ENCODE peak calls at places on chromosomes 12 and 14, in five cellular contexts. One of them, this sample, is unnamed.

GRCh38 chr14:91286530-91286937 is 42.0 kb upstream of the GPR68 start:
- DNase-seq in OCI-LY7: peak
- DNase-seq in NCI-H1436: peak
- DNase-seq in nephron progenitor cell: peak
- DNase-seq in neural crest cell: peak
- DNase-seq in this sample: peak

GRCh38 chr12:113697646-113698504 is 226.2 kb upstream of the LHX5 start:
- DNase-seq in OCI-LY7: no peak
- DNase-seq in NCI-H1436: no peak
- DNase-seq in nephron progenitor cell: no peak
- DNase-seq in neural crest cell: no peak
- DNase-seq in this sample: no peak

GRCh38 chr14:88993946-88994345 is 169.5 kb downstream of the TTC8 start:
- DNase-seq in OCI-LY7: no peak
- DNase-seq in NCI-H1436: no peak
- DNase-seq in nephron progenitor cell: no peak
- DNase-seq in neural crest cell: no peak
- DNase-seq in this sample: no peak

GRCh38 chr14:24690492-24690891 is 56.5 kb upstream of the GZMB start:
- DNase-seq in OCI-LY7: peak
- DNase-seq in NCI-H1436: no peak
- DNase-seq in nephron progenitor cell: no peak
- DNase-seq in neural crest cell: no peak
- DNase-seq in this sample: no peak

GRCh38 chr12:47902131-47902639 is 2.6 kb downstream of the VDR start:
- DNase-seq in OCI-LY7: no peak
- DNase-seq in NCI-H1436: no peak
- DNase-seq in nephron progenitor cell: no peak
- DNase-seq in neural crest cell: no peak
- DNase-seq in this sample: no peak

GRCh38 chr12:68521848-68522502 is 88.7 kb upstream of the RAP1B start:
- DNase-seq in OCI-LY7: no peak
- DNase-seq in NCI-H1436: no peak
- DNase-seq in nephron progenitor cell: no peak
- DNase-seq in neural crest cell: no peak
- DNase-seq in this sample: no peak

GRCh38 chr14:93894992-93895391 is 32.2 kb upstream of the FAM181A start:
- DNase-seq in OCI-LY7: no peak
- DNase-seq in NCI-H1436: no peak
- DNase-seq in nephron progenitor cell: no peak
- DNase-seq in neural crest cell: no peak
- DNase-seq in this sample: no peak

GRCh38 chr12:68877583-68877982 is 55.4 kb downstream of the CPM start:
- DNase-seq in OCI-LY7: no peak
- DNase-seq in NCI-H1436: no peak
- DNase-seq in nephron progenitor cell: no peak
- DNase-seq in neural crest cell: no peak
- DNase-seq in this sample: no peak

GRCh38 chr14:85573406-85573805 is 43.5 kb downstream of the FLRT2 start:
- DNase-seq in OCI-LY7: no peak
- DNase-seq in NCI-H1436: no peak
- DNase-seq in nephron progenitor cell: no peak
- DNase-seq in neural crest cell: no peak
- DNase-seq in this sample: no peak

GRCh38 chr12:93005928-93006654 is 77.0 kb upstream of the EEA1 start:
- DNase-seq in OCI-LY7: no peak
- DNase-seq in NCI-H1436: no peak
- DNase-seq in nephron progenitor cell: no peak
- DNase-seq in neural crest cell: no peak
- DNase-seq in this sample: no peak

GRCh38 chr14:71235865-71236264 is 328.6 kb downstream of the PCNX1 start:
- DNase-seq in OCI-LY7: no peak
- DNase-seq in NCI-H1436: peak
- DNase-seq in nephron progenitor cell: no peak
- DNase-seq in neural crest cell: no peak
- DNase-seq in this sample: no peak

GRCh38 chr12:6528539-6529235 is 5.6 kb upstream of the GAPDH start:
- DNase-seq in OCI-LY7: no peak
- DNase-seq in NCI-H1436: no peak
- DNase-seq in nephron progenitor cell: no peak
- DNase-seq in neural crest cell: no peak
- DNase-seq in this sample: no peak

GRCh38 chr12:42141981-42142606 is 2.6 kb downstream of the GXYLT1 start:
- DNase-seq in OCI-LY7: no peak
- DNase-seq in NCI-H1436: no peak
- DNase-seq in nephron progenitor cell: no peak
- DNase-seq in neural crest cell: no peak
- DNase-seq in this sample: no peak

GRCh38 chr12:92242917-92243316 is 97.3 kb upstream of the BTG1 start:
- DNase-seq in OCI-LY7: no peak
- DNase-seq in NCI-H1436: no peak
- DNase-seq in nephron progenitor cell: no peak
- DNase-seq in neural crest cell: no peak
- DNase-seq in this sample: no peak

GRCh38 chr12:106954462-106955376 is 988 bp upstream of the TMEM263 start:
- DNase-seq in OCI-LY7: no peak
- DNase-seq in NCI-H1436: no peak
- DNase-seq in nephron progenitor cell: peak
- DNase-seq in neural crest cell: peak
- DNase-seq in this sample: peak

GRCh38 chr12:55624056-55624455 is 12.6 kb upstream of the OR10P1 start:
- DNase-seq in OCI-LY7: no peak
- DNase-seq in NCI-H1436: no peak
- DNase-seq in nephron progenitor cell: no peak
- DNase-seq in neural crest cell: no peak
- DNase-seq in this sample: no peak

GRCh38 chr12:131872154-131873046 is 22.0 kb upstream of the ULK1 start:
- DNase-seq in OCI-LY7: no peak
- DNase-seq in NCI-H1436: no peak
- DNase-seq in nephron progenitor cell: no peak
- DNase-seq in neural crest cell: no peak
- DNase-seq in this sample: no peak

GRCh38 chr12:51549637-51550036 is 41.4 kb upstream of the SCN8A start:
- DNase-seq in OCI-LY7: no peak
- DNase-seq in NCI-H1436: peak
- DNase-seq in nephron progenitor cell: no peak
- DNase-seq in neural crest cell: no peak
- DNase-seq in this sample: no peak

GRCh38 chr12:58416211-58416610 is 474.8 kb downstream of the ATP23 start:
- DNase-seq in OCI-LY7: no peak
- DNase-seq in NCI-H1436: no peak
- DNase-seq in nephron progenitor cell: no peak
- DNase-seq in neural crest cell: no peak
- DNase-seq in this sample: no peak

GRCh38 chr12:131852551-131853299 is 24.5 kb downstream of the MMP17 start:
- DNase-seq in OCI-LY7: no peak
- DNase-seq in NCI-H1436: no peak
- DNase-seq in nephron progenitor cell: no peak
- DNase-seq in neural crest cell: no peak
- DNase-seq in this sample: no peak

GRCh38 chr12:81332054-81332453 is 254.2 kb downstream of the ACSS3 start:
- DNase-seq in OCI-LY7: no peak
- DNase-seq in NCI-H1436: no peak
- DNase-seq in nephron progenitor cell: no peak
- DNase-seq in neural crest cell: no peak
- DNase-seq in this sample: no peak

GRCh38 chr12:118463677-118464076 is 87.3 kb downstream of the SUDS3 start:
- DNase-seq in OCI-LY7: no peak
- DNase-seq in NCI-H1436: no peak
- DNase-seq in nephron progenitor cell: no peak
- DNase-seq in neural crest cell: no peak
- DNase-seq in this sample: no peak

GRCh38 chr14:61355892-61356325 is 34.5 kb downstream of the PRKCH start:
- DNase-seq in OCI-LY7: no peak
- DNase-seq in NCI-H1436: no peak
- DNase-seq in nephron progenitor cell: no peak
- DNase-seq in neural crest cell: no peak
- DNase-seq in this sample: no peak

GRCh38 chr12:52971701-52972329 is 22.9 kb downstream of the KRT18 start:
- DNase-seq in OCI-LY7: no peak
- DNase-seq in NCI-H1436: no peak
- DNase-seq in nephron progenitor cell: no peak
- DNase-seq in neural crest cell: no peak
- DNase-seq in this sample: peak

GRCh38 chr12:62700091-62700490 is 233.5 kb downstream of the MON2 start:
- DNase-seq in OCI-LY7: no peak
- DNase-seq in NCI-H1436: no peak
- DNase-seq in nephron progenitor cell: no peak
- DNase-seq in neural crest cell: no peak
- DNase-seq in this sample: no peak